ENCODE peak calls at places on chromosomes 11 and 22, in eight cellular contexts. P is uterus; D is colonic mucosa; W is effector memory CD4-positive, alpha-beta T cell; A is A549; N is suprapubic skin; C is naive thymus-derived CD4-positive, alpha-beta T cell; M is mesenchymal stem cell. I is an unnamed sample. For H3K9me3, the result is how much of the 10 kb centered on the place peaks cover.

GRCh38 chr22:17107547-17107810 is 13.7 kb downstream of the TMEM121B start:
- DNase-seq in P (no peak), D (no peak), W (no peak), A (no peak), N (no peak), C (no peak), M (no peak), I (no peak)

GRCh38 chr11:119843760-119844330 is 114.8 kb upstream of the NECTIN1 start:
- DNase-seq in P (no peak), D (no peak), W (no peak), A (no peak), N (no peak), C (no peak), M (no peak), I (no peak)

GRCh38 chr22:37464181-37464580 is 22.0 kb downstream of the MFNG start:
- DNase-seq in P (no peak), D (no peak), W (no peak), A (no peak), N (no peak), C (no peak), M (no peak), I (no peak)

GRCh38 chr11:62710001-62710345 is 2.5 kb downstream of the GNG3 start:
- DNase-seq in P (no peak), D (peak), W (no peak), A (no peak), N (no peak), C (no peak), M (peak), I (no peak)

GRCh38 chr11:74033046-74033445 is 24.2 kb upstream of the UCP3 start:
- DNase-seq in P (no peak), D (no peak), W (no peak), A (no peak), N (no peak), C (peak), M (no peak), I (no peak)

GRCh38 chr11:67320691-67321090 is 17.4 kb downstream of the SSH3 start:
- DNase-seq in P (no peak), D (no peak), W (no peak), A (no peak), N (peak), C (no peak), M (no peak), I (no peak)

GRCh38 chr11:46390331-46391171 is 1.0 kb downstream of the CHRM4 start:
- DNase-seq in P (no peak), D (no peak), W (no peak), A (no peak), N (no peak), C (no peak), M (peak), I (no peak)

GRCh38 chr11:1203505-1204271 is 19.2 kb upstream of the MUC5B start:
- DNase-seq in P (no peak), D (peak), W (no peak), A (no peak), N (peak), C (no peak), M (no peak), I (no peak)

GRCh38 chr11:36605221-36606216 is 7.5 kb upstream of the RAG2 start:
- DNase-seq in P (no peak), D (no peak), W (no peak), A (no peak), N (no peak), C (no peak), M (no peak), I (no peak)

GRCh38 chr22:44369241-44369652 is 56.5 kb upstream of the SHISAL1 start:
- DNase-seq in P (no peak), D (no peak), W (no peak), A (no peak), N (no peak), C (no peak), M (no peak), I (no peak)

GRCh38 chr11:131864205-131864604 is 493.8 kb downstream of the NTM start:
- DNase-seq in P (no peak), D (no peak), W (no peak), A (no peak), N (no peak), C (no peak), M (no peak), I (no peak)

GRCh38 chr11:32615422-32615821 is 31.8 kb downstream of the EIF3M start:
- DNase-seq in P (no peak), D (no peak), W (no peak), A (peak), N (no peak), C (no peak), M (peak), I (no peak)

GRCh38 chr11:128728767-128729587 is 35.1 kb downstream of the FLI1 start:
- DNase-seq in P (no peak), D (no peak), W (no peak), A (no peak), N (no peak), C (peak), M (no peak), I (no peak)

GRCh38 chr22:30310881-30311771 is 15.6 kb downstream of the TBC1D10A start:
- DNase-seq in P (peak), D (peak), W (no peak), A (no peak), N (no peak), C (no peak), M (peak), I (no peak)

GRCh38 chr11:132054822-132055221 is 684.4 kb downstream of the NTM start:
- DNase-seq in P (no peak), D (no peak), W (no peak), A (no peak), N (no peak), C (no peak), M (peak), I (no peak)

GRCh38 chr11:34721646-34722045 is 100.8 kb downstream of the EHF start:
- DNase-seq in P (no peak), D (no peak), W (no peak), A (no peak), N (no peak), C (no peak), M (peak), I (no peak)

GRCh38 chr22:31107206-31108118 is at the start of gene SELENOM:
- DNase-seq in P (peak), D (peak), W (peak), A (peak), N (peak), C (peak), M (peak), I (peak)

GRCh38 chr22:35893698-35894097 is 134.9 kb downstream of the RBFOX2 start:
- DNase-seq in P (peak), D (no peak), W (no peak), A (no peak), N (no peak), C (no peak), M (peak), I (no peak)

GRCh38 chr22:24109649-24110048 is 71.6 kb upstream of the SUSD2 start:
- DNase-seq in P (no peak), D (no peak), W (no peak), A (no peak), N (no peak), C (no peak), M (no peak), I (no peak)

GRCh38 chr11:57434640-57435546 is 8.0 kb upstream of the SLC43A3 start:
- DNase-seq in P (no peak), D (no peak), W (no peak), A (peak), N (no peak), C (no peak), M (peak), I (no peak)

GRCh38 chr11:129023968-129024676 is 81.5 kb upstream of the TP53AIP1 start:
- DNase-seq in P (no peak), D (peak), W (no peak), A (no peak), N (no peak), C (peak), M (no peak), I (no peak)

GRCh38 chr11:36672815-36673450 is 74.9 kb upstream of the RAG2 start:
- DNase-seq in P (no peak), D (peak), W (no peak), A (peak), N (no peak), C (peak), M (peak), I (no peak)

GRCh38 chr11:3002346-3002745 is 10.2 kb upstream of the NAP1L4 start:
- DNase-seq in P (no peak), D (no peak), W (no peak), A (no peak), N (peak), C (no peak), M (no peak), I (no peak)

GRCh38 chr11:116882386-116882785 is 45.0 kb upstream of the APOA1 start:
- DNase-seq in P (no peak), D (no peak), W (no peak), A (no peak), N (no peak), C (no peak), M (peak), I (no peak)

GRCh38 chr22:36277482-36278291 is 24.8 kb downstream of the APOL1 start:
- DNase-seq in P (peak), D (peak), W (peak), A (peak), N (no peak), C (peak), M (peak), I (no peak)

GRCh38 chr22:19463491-19464469 is 15.2 kb downstream of the UFD1 start:
- DNase-seq in P (no peak), D (no peak), W (no peak), A (no peak), N (no peak), C (no peak), M (peak), I (no peak)

GRCh38 chr11:116062526-116063171 is 558.4 kb upstream of the CADM1 start:
- DNase-seq in P (no peak), D (no peak), W (no peak), A (no peak), N (no peak), C (no peak), M (peak), I (no peak)

GRCh38 chr11:66869471-66869870 is 12.6 kb downstream of the LRFN4 start:
- DNase-seq in P (no peak), D (no peak), W (no peak), A (no peak), N (no peak), C (no peak), M (no peak), I (no peak)

GRCh38 chr11:1884123-1884415 is 7.6 kb downstream of the PRR33 start:
- DNase-seq in P (no peak), D (no peak), W (no peak), A (no peak), N (no peak), C (no peak), M (no peak), I (no peak)

GRCh38 chr11:88206746-88207145 is 31.5 kb upstream of the RAB38 start:
- DNase-seq in P (no peak), D (no peak), W (no peak), A (no peak), N (no peak), C (no peak), M (peak), I (no peak)

DNA sequence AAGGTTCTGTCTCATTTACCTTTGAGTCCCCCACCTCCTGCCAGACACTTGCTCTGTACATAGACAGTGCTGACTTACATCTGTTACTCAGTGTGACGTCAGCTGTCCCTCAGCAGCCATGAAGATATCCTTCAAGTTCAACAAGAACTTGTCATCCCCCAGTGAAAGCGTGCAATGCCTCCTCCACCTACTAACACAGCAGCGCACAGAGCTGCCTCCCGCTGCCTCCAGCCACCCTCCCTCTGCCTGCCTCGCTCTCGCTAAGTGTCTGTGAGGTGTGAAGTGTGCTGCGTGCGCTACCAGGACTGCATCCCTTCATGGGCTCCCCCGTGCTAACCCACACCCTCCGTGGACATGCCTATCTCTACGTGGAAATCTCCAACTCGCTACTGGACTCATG is 621.4 kb downstream of the BRD1 start:
- DNase-seq in P (peak), D (no peak), W (no peak), A (no peak), N (peak), C (no peak), M (no peak), I (no peak)
- H3K9me3 ChIP-seq in P (under half), D (under half), W (under half), A (under half), N (under half), C (under half), M (under half), I (under half)

GRCh38 chr22:47927811-47928210 is 1165.4 kb downstream of the TBC1D22A start:
- DNase-seq in P (no peak), D (no peak), W (no peak), A (no peak), N (no peak), C (no peak), M (no peak), I (no peak)
- H3K9me3 ChIP-seq in P (under half), D (under half), W (under half), A (under half), N (under half), C (under half), M (under half), I (under half)

GRCh38 chr11:134477486-134477885 is 65.4 kb upstream of the B3GAT1 start:
- DNase-seq in P (no peak), D (no peak), W (no peak), A (no peak), N (no peak), C (no peak), M (no peak), I (no peak)

GRCh38 chr11:134476435-134477021 is 64.5 kb upstream of the B3GAT1 start:
- DNase-seq in P (no peak), D (no peak), W (no peak), A (no peak), N (no peak), C (no peak), M (no peak), I (no peak)

GRCh38 chr11:134475951-134476350 is 63.9 kb upstream of the B3GAT1 start:
- DNase-seq in P (no peak), D (no peak), W (no peak), A (no peak), N (no peak), C (no peak), M (no peak), I (no peak)

GRCh38 chr11:134474070-134474860 is 62.2 kb upstream of the B3GAT1 start:
- DNase-seq in P (no peak), D (no peak), W (no peak), A (no peak), N (no peak), C (no peak), M (no peak), I (no peak)

GRCh38 chr11:134474942-134475341 is 62.9 kb upstream of the B3GAT1 start:
- DNase-seq in P (no peak), D (no peak), W (no peak), A (no peak), N (no peak), C (no peak), M (no peak), I (no peak)
- H3K9me3 ChIP-seq in P (under half), D (under half), W (under half), A (under half), N (under half), C (under half), M (under half), I (under half)

DNA sequence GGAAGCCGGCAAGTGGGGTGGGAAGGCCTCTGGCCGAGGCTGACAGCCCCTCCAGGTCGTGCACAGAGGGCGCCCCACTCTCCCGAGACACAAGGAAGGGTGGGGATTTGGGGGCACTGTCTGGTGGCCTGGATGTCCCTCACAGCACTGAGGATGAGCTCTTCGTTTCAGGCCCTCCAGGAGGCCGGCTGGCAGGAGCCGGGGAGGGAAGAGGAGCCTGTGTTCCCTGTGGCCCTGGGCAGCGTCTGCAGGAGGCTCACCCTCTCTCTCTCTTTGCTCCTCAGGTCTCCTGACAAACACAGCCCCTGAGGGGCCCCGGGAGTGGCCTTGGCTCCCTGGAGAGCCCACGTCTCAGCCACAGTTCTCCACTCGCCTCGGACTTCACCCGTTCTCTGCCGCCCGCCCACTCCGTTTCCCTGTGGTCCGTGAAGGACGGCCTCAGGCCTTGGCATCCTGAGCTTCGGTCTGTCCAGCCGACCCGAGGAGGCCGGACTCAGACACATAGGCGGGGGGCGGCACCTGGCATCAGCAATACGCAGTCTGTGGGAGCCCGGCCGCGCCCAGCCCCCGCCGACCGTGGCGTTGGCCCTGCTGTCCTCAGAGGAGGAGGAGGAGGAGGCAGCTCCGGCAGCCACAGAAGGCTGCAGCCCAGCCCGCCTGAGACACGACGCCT is 1078.0 kb downstream of the BRD1 start:
- DNase-seq in P (no peak), D (no peak), W (no peak), A (no peak), N (peak), C (no peak), M (no peak), I (no peak)
- H3K9me3 ChIP-seq in P (under half), D (under half), W (under half), A (under half), N (under half), C (under half), M (under half), I (under half)

GRCh38 chr11:134636071-134636470 is 224.0 kb upstream of the B3GAT1 start:
- DNase-seq in P (no peak), D (no peak), W (no peak), A (no peak), N (no peak), C (no peak), M (no peak), I (no peak)
- H3K9me3 ChIP-seq in P (under half), D (under half), W (under half), A (under half), N (under half), C (under half), M (under half), I (under half)

DNA sequence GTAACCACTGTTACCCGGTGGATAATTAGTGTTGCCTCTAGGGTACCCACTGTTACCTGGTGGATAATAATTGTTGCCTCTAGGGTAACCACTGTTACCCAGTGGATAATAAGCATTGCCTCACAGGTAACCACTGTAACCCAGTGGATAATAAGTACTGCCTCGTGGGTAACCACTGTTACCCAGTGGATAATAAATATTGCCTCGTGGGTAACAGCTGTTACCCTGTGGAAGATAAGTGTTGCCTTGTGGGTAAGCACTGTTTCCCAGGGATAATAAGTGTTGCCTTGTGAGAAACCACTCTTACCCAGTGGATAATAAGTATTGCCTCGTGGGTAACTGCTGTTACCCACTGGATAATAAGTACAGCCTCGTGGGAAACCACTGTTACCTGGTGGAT is 9.3 kb upstream of the NXPE4 start:
- DNase-seq in P (no peak), D (no peak), W (no peak), A (no peak), N (no peak), C (no peak), M (no peak), I (no peak)
- H3K9me3 ChIP-seq in P (under half), D (under half), W (under half), A (under half), N (under half), C (under half), M (under half), I (under half)

I was measured in esophagus squamous epithelium.